ENCODE peak calls at places on chromosomes 11 and 22, in seven cellular contexts. One of them, this sample, is unnamed.

GRCh38 chr22:49991907-49992533 is 20.5 kb downstream of the IL17REL start:
- DNase-seq in prostate gland: no peak
- DNase-seq in fibroblast of lung: no peak
- DNase-seq in coronary artery: no peak
- DNase-seq in upper lobe of right lung: peak; percentile 29
- DNase-seq in left lung: no peak
- DNase-seq in stomach: peak; percentile 10
- DNase-seq in this sample: peak; percentile 26

GRCh38 chr22:48824673-48825651 is 1002.7 kb downstream of the BRD1 start:
- DNase-seq in stomach: no peak
- DNase-seq in fibroblast of lung: no peak
- DNase-seq in prostate gland: no peak
- DNase-seq in coronary artery: no peak
- DNase-seq in upper lobe of right lung: peak; percentile 48
- DNase-seq in left lung: no peak
- DNase-seq in this sample: peak; percentile 23

GRCh38 chr11:85423331-85423730 is 203.8 kb downstream of the DLG2 start:
- DNase-seq in stomach: no peak
- DNase-seq in left lung: no peak
- DNase-seq in coronary artery: no peak
- DNase-seq in fibroblast of lung: no peak
- DNase-seq in upper lobe of right lung: no peak
- DNase-seq in prostate gland: no peak
- DNase-seq in this sample: no peak

GRCh38 chr11:64206457-64207246 is at the start of gene FERMT3:
- DNase-seq in upper lobe of right lung: peak; percentile 88
- DNase-seq in coronary artery: no peak
- DNase-seq in prostate gland: no peak
- DNase-seq in fibroblast of lung: no peak
- DNase-seq in left lung: peak; percentile 85
- DNase-seq in stomach: peak; percentile 83
- DNase-seq in this sample: peak; percentile 91

GRCh38 chr11:115958089-115959000 is 454.1 kb upstream of the CADM1 start:
- DNase-seq in stomach: no peak
- DNase-seq in upper lobe of right lung: no peak
- DNase-seq in prostate gland: no peak
- DNase-seq in left lung: no peak
- DNase-seq in coronary artery: no peak
- DNase-seq in fibroblast of lung: no peak
- DNase-seq in this sample: no peak

GRCh38 chr11:129853508-129854228 is 38.0 kb downstream of the TMEM45B start:
- DNase-seq in stomach: peak; percentile 89
- DNase-seq in upper lobe of right lung: peak; percentile 80
- DNase-seq in coronary artery: no peak
- DNase-seq in left lung: peak; percentile 73
- DNase-seq in prostate gland: peak; percentile 93
- DNase-seq in fibroblast of lung: peak; percentile 56
- DNase-seq in this sample: peak; percentile 77

GRCh38 chr11:97962758-97963157 is 1058.0 kb upstream of the CNTN5 start:
- DNase-seq in upper lobe of right lung: no peak
- DNase-seq in fibroblast of lung: no peak
- DNase-seq in coronary artery: no peak
- DNase-seq in stomach: no peak
- DNase-seq in prostate gland: no peak
- DNase-seq in left lung: no peak
- DNase-seq in this sample: no peak

GRCh38 chr11:100991541-100991940 is 138.1 kb downstream of the PGR start:
- DNase-seq in coronary artery: no peak
- DNase-seq in stomach: no peak
- DNase-seq in upper lobe of right lung: no peak
- DNase-seq in prostate gland: no peak
- DNase-seq in left lung: no peak
- DNase-seq in fibroblast of lung: no peak
- DNase-seq in this sample: no peak

GRCh38 chr11:116224889-116225200 is 547.9 kb downstream of the BUD13 start:
- DNase-seq in fibroblast of lung: no peak
- DNase-seq in left lung: no peak
- DNase-seq in stomach: no peak
- DNase-seq in upper lobe of right lung: no peak
- DNase-seq in prostate gland: no peak
- DNase-seq in coronary artery: no peak
- DNase-seq in this sample: no peak

GRCh38 chr22:25027052-25027525 is 74.6 kb downstream of the KIAA1671 start:
- DNase-seq in fibroblast of lung: no peak
- DNase-seq in left lung: no peak
- DNase-seq in stomach: no peak
- DNase-seq in coronary artery: no peak
- DNase-seq in prostate gland: no peak
- DNase-seq in upper lobe of right lung: no peak
- DNase-seq in this sample: peak; percentile 61

GRCh38 chr11:120181446-120181992 is 29.3 kb upstream of the OAF start:
- DNase-seq in prostate gland: no peak
- DNase-seq in coronary artery: peak; percentile 71
- DNase-seq in fibroblast of lung: no peak
- DNase-seq in left lung: no peak
- DNase-seq in upper lobe of right lung: peak; percentile 32
- DNase-seq in stomach: peak; percentile 18
- DNase-seq in this sample: no peak

GRCh38 chr11:85236211-85236610 is 390.9 kb downstream of the DLG2 start:
- DNase-seq in coronary artery: no peak
- DNase-seq in fibroblast of lung: no peak
- DNase-seq in stomach: no peak
- DNase-seq in prostate gland: no peak
- DNase-seq in upper lobe of right lung: no peak
- DNase-seq in left lung: no peak
- DNase-seq in this sample: no peak

GRCh38 chr11:27977031-27977430 is 130.9 kb downstream of the KIF18A start:
- DNase-seq in left lung: no peak
- DNase-seq in stomach: no peak
- DNase-seq in coronary artery: no peak
- DNase-seq in fibroblast of lung: no peak
- DNase-seq in upper lobe of right lung: no peak
- DNase-seq in prostate gland: no peak
- DNase-seq in this sample: no peak

GRCh38 chr22:29797351-29797750 is 30.2 kb downstream of the UQCR10 start:
- DNase-seq in left lung: peak; percentile 56
- DNase-seq in prostate gland: no peak
- DNase-seq in fibroblast of lung: no peak
- DNase-seq in upper lobe of right lung: no peak
- DNase-seq in stomach: no peak
- DNase-seq in coronary artery: no peak
- DNase-seq in this sample: no peak

GRCh38 chr11:30564994-30565393 is 21.2 kb downstream of the MPPED2 start:
- DNase-seq in fibroblast of lung: no peak
- DNase-seq in left lung: no peak
- DNase-seq in coronary artery: no peak
- DNase-seq in stomach: no peak
- DNase-seq in prostate gland: no peak
- DNase-seq in upper lobe of right lung: no peak
- DNase-seq in this sample: no peak

DNA sequence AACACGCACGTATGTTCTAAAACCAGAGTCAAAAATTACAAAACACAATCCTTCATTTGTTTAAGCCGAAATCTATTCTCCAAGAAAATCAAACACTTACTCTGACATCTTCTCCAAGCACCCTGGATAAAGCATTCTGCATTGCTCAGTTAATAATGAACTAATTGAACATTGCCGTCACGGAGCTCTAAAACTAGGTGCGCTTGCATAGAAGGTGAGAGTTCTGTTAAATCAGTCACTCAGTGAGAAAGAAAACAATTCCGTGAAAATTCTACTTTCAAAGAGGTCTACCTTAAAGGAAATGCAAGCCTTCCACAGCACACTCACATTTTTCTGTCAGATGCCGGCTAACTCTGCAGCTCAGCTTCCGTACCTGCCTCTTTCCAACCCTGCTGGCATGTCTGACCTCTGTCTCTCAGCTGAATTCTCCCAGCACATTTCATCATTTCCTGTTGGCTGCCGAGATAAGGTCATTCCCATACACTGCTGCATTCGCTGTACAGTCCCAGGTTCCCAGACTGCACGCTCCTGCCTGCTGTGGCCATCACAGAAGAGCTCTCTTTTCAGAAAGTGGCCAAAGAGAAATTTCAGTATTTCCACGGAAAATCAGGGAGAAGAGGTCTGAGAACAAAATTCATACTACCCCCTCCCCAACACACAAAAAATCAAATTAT is 55.3 kb downstream of the PACSIN2 start:
- DNase-seq in stomach: peak; percentile 78
- DNase-seq in prostate gland: peak; percentile 61
- DNase-seq in upper lobe of right lung: no peak
- DNase-seq in left lung: peak; percentile 59
- DNase-seq in fibroblast of lung: peak; percentile 77
- DNase-seq in coronary artery: no peak
- DNase-seq in this sample: no peak
- H3K4me3 ChIP-seq in stomach: peak overlapping the region; percentile 21
- H3K4me3 ChIP-seq in prostate gland: peak overlapping the region; percentile 1
- H3K4me3 ChIP-seq in upper lobe of right lung: peak overlapping the region; percentile 33
- H3K4me3 ChIP-seq in left lung: peak overlapping the region; percentile 27
- H3K4me3 ChIP-seq in fibroblast of lung: peak overlapping the region; percentile 52
- H3K4me3 ChIP-seq in coronary artery: peak overlapping the region; percentile 63
- H3K4me3 ChIP-seq in this sample: peak overlapping the region; percentile 39

GRCh38 chr22:45640291-45640940 is 31.2 kb upstream of the ATXN10 start:
- DNase-seq in prostate gland: no peak
- DNase-seq in coronary artery: no peak
- DNase-seq in fibroblast of lung: no peak
- DNase-seq in stomach: no peak
- DNase-seq in upper lobe of right lung: peak; percentile 18
- DNase-seq in left lung: no peak
- DNase-seq in this sample: no peak

GRCh38 chr22:45639747-45640102 is 31.9 kb upstream of the ATXN10 start:
- DNase-seq in fibroblast of lung: no peak
- DNase-seq in left lung: no peak
- DNase-seq in prostate gland: no peak
- DNase-seq in stomach: no peak
- DNase-seq in coronary artery: no peak
- DNase-seq in upper lobe of right lung: peak; percentile 38
- DNase-seq in this sample: no peak

GRCh38 chr22:45638834-45639746 is 32.5 kb upstream of the ATXN10 start:
- DNase-seq in stomach: peak; percentile 59
- DNase-seq in fibroblast of lung: peak; percentile 55
- DNase-seq in left lung: peak; percentile 73
- DNase-seq in coronary artery: no peak
- DNase-seq in prostate gland: no peak
- DNase-seq in upper lobe of right lung: peak; percentile 84
- DNase-seq in this sample: peak; percentile 72

GRCh38 chr22:45636668-45637067 is 35.0 kb upstream of the ATXN10 start:
- DNase-seq in left lung: no peak
- DNase-seq in coronary artery: no peak
- DNase-seq in fibroblast of lung: no peak
- DNase-seq in stomach: no peak
- DNase-seq in upper lobe of right lung: no peak
- DNase-seq in prostate gland: no peak
- DNase-seq in this sample: no peak

DNA sequence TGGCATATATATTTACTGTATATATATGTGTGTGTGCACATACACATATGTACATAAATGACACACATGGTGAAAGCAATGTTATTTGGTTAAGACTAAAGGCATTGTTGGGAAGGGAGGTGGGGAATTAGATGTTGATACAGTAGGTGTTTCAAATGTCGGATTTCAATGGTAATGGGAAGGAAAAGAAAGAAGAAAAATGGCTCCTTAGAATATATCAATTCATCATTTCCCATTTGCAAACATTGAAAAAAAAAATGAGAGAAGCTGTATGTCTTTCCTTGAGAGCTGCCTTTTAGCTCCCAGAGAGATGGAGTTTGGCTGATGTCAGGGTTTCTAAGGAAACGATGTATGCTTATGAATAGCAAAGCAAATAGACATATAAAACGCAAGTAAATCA is 33.4 kb upstream of the ATXN10 start:
- DNase-seq in coronary artery: no peak
- DNase-seq in prostate gland: no peak
- DNase-seq in left lung: no peak
- DNase-seq in upper lobe of right lung: no peak
- DNase-seq in fibroblast of lung: no peak
- DNase-seq in stomach: no peak
- DNase-seq in this sample: no peak
- H3K27ac ChIP-seq in coronary artery: no peak overlapping the region
- H3K27ac ChIP-seq in prostate gland: no peak overlapping the region
- H3K27ac ChIP-seq in left lung: no peak overlapping the region
- H3K27ac ChIP-seq in upper lobe of right lung: no peak overlapping the region
- H3K27ac ChIP-seq in fibroblast of lung: no peak overlapping the region
- H3K27ac ChIP-seq in stomach: no peak overlapping the region
- H3K27ac ChIP-seq in this sample: no peak overlapping the region

DNA sequence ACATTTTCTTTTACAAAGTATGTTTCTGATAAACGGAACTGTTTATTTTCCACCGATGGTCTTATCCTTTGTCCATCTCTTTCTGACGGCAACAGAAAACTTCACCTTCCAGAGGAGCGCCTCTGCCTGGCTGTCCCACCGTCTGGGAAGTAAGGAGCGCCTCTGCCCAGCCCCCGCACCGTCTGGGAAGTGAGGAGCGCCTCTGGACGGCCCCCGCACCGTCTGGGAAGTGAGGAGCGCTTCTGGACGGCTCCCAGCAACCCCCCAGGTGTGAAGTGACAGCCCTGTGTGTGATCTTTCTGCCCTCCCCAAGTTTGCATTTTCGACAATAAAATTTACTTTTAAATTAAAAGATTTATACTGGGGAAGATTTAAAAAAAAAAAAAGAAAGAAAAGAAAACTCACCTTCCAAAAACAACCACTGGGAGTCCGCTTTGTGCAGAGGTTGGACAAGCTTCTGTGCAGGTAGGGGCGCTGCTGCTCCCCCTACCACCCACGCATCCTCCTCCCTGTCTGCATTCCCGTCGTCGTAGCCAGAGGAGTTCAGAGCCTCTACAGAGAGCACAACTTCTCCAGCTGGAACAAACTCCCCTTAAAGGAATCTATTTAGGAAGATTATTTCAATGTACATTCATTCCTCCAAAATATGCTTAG is 1.0 kb upstream of the APOBEC3B start:
- DNase-seq in fibroblast of lung: peak; percentile 8
- DNase-seq in coronary artery: no peak
- DNase-seq in prostate gland: peak; percentile 62
- DNase-seq in left lung: peak; percentile 52
- DNase-seq in stomach: no peak
- DNase-seq in upper lobe of right lung: no peak
- DNase-seq in this sample: no peak
- H3K4me3 ChIP-seq in fibroblast of lung: no peak overlapping the region
- H3K4me3 ChIP-seq in coronary artery: peak overlapping the region; percentile 74
- H3K4me3 ChIP-seq in prostate gland: no peak overlapping the region
- H3K4me3 ChIP-seq in left lung: no peak overlapping the region
- H3K4me3 ChIP-seq in stomach: peak overlapping the region; percentile 53
- H3K4me3 ChIP-seq in upper lobe of right lung: no peak overlapping the region
- H3K4me3 ChIP-seq in this sample: no peak overlapping the region

GRCh38 chr11:17142450-17142849 is 65.0 kb upstream of the RPS13 start:
- DNase-seq in left lung: no peak
- DNase-seq in fibroblast of lung: no peak
- DNase-seq in stomach: no peak
- DNase-seq in coronary artery: no peak
- DNase-seq in prostate gland: no peak
- DNase-seq in upper lobe of right lung: no peak
- DNase-seq in this sample: no peak

GRCh38 chr11:17135934-17136683 is 58.6 kb upstream of the RPS13 start:
- DNase-seq in upper lobe of right lung: no peak
- DNase-seq in coronary artery: no peak
- DNase-seq in fibroblast of lung: no peak
- DNase-seq in left lung: no peak
- DNase-seq in prostate gland: no peak
- DNase-seq in stomach: no peak
- DNase-seq in this sample: no peak

GRCh38 chr11:17141156-17141555 is 63.7 kb upstream of the RPS13 start:
- DNase-seq in prostate gland: no peak
- DNase-seq in stomach: no peak
- DNase-seq in upper lobe of right lung: no peak
- DNase-seq in fibroblast of lung: no peak
- DNase-seq in left lung: no peak
- DNase-seq in coronary artery: no peak
- DNase-seq in this sample: no peak

GRCh38 chr11:17138562-17138961 is 61.1 kb upstream of the RPS13 start:
- DNase-seq in upper lobe of right lung: no peak
- DNase-seq in left lung: no peak
- DNase-seq in prostate gland: no peak
- DNase-seq in fibroblast of lung: no peak
- DNase-seq in stomach: no peak
- DNase-seq in coronary artery: no peak
- DNase-seq in this sample: no peak
- H3K27ac ChIP-seq in upper lobe of right lung: no peak overlapping the region
- H3K27ac ChIP-seq in left lung: no peak overlapping the region
- H3K27ac ChIP-seq in prostate gland: no peak overlapping the region
- H3K27ac ChIP-seq in fibroblast of lung: no peak overlapping the region
- H3K27ac ChIP-seq in stomach: no peak overlapping the region
- H3K27ac ChIP-seq in coronary artery: no peak overlapping the region
- H3K27ac ChIP-seq in this sample: no peak overlapping the region

This sample was measured in Peyer's patch.